ENCODE peak calls at places on chromosomes 11 and 22, in eight cellular contexts. One of them, this sample, is unnamed.

GRCh38 chr11:122140535-122140934 is 24.5 kb upstream of the BLID start:
- DNase-seq in CD4-positive, alpha-beta T cell: no peak
- DNase-seq in psoas muscle: no peak
- DNase-seq in BJ: no peak
- DNase-seq in Peyer's patch: no peak
- DNase-seq in neural crest cell: no peak
- DNase-seq in body of pancreas: no peak
- DNase-seq in mucosa of descending colon: no peak
- DNase-seq in this sample: no peak

GRCh38 chr11:60866911-60867870 is at the start of gene ZP1:
- DNase-seq in CD4-positive, alpha-beta T cell: no peak
- DNase-seq in psoas muscle: no peak
- DNase-seq in BJ: no peak
- DNase-seq in Peyer's patch: peak; percentile 36
- DNase-seq in neural crest cell: no peak
- DNase-seq in body of pancreas: no peak
- DNase-seq in mucosa of descending colon: no peak
- DNase-seq in this sample: no peak

GRCh38 chr11:46180741-46181140 is 59.5 kb upstream of the PHF21A start:
- DNase-seq in CD4-positive, alpha-beta T cell: no peak
- DNase-seq in psoas muscle: no peak
- DNase-seq in BJ: no peak
- DNase-seq in Peyer's patch: no peak
- DNase-seq in neural crest cell: no peak
- DNase-seq in body of pancreas: no peak
- DNase-seq in mucosa of descending colon: no peak
- DNase-seq in this sample: no peak

GRCh38 chr11:75814369-75814685 is 683 bp upstream of the UVRAG start:
- DNase-seq in CD4-positive, alpha-beta T cell: no peak
- DNase-seq in psoas muscle: no peak
- DNase-seq in BJ: no peak
- DNase-seq in Peyer's patch: no peak
- DNase-seq in neural crest cell: no peak
- DNase-seq in body of pancreas: no peak
- DNase-seq in mucosa of descending colon: no peak
- DNase-seq in this sample: no peak

GRCh38 chr22:20062766-20063083 is 17.3 kb upstream of the DGCR8 start:
- DNase-seq in CD4-positive, alpha-beta T cell: no peak
- DNase-seq in psoas muscle: no peak
- DNase-seq in BJ: no peak
- DNase-seq in Peyer's patch: no peak
- DNase-seq in neural crest cell: no peak
- DNase-seq in body of pancreas: no peak
- DNase-seq in mucosa of descending colon: no peak
- DNase-seq in this sample: no peak

GRCh38 chr22:42363851-42364250 is 68.4 kb downstream of the NFAM1 start:
- DNase-seq in CD4-positive, alpha-beta T cell: no peak
- DNase-seq in psoas muscle: no peak
- DNase-seq in BJ: no peak
- DNase-seq in Peyer's patch: no peak
- DNase-seq in neural crest cell: no peak
- DNase-seq in body of pancreas: no peak
- DNase-seq in mucosa of descending colon: no peak
- DNase-seq in this sample: no peak

GRCh38 chr22:24592846-24593809 is at the start of gene LRRC75B:
- DNase-seq in CD4-positive, alpha-beta T cell: no peak
- DNase-seq in psoas muscle: peak; percentile 91
- DNase-seq in BJ: peak; percentile 19
- DNase-seq in Peyer's patch: peak; percentile 93
- DNase-seq in neural crest cell: peak; percentile 80
- DNase-seq in body of pancreas: peak; percentile 84
- DNase-seq in mucosa of descending colon: peak; percentile 90
- DNase-seq in this sample: peak; percentile 43

GRCh38 chr11:63212742-63213141 is 30.7 kb downstream of the SLC22A25 start:
- DNase-seq in CD4-positive, alpha-beta T cell: no peak
- DNase-seq in psoas muscle: no peak
- DNase-seq in BJ: no peak
- DNase-seq in Peyer's patch: no peak
- DNase-seq in neural crest cell: peak; percentile 20
- DNase-seq in body of pancreas: no peak
- DNase-seq in mucosa of descending colon: peak; percentile 12
- DNase-seq in this sample: no peak

GRCh38 chr11:111379500-111380136 is 543 bp upstream of the POU2AF1 start:
- DNase-seq in CD4-positive, alpha-beta T cell: no peak
- DNase-seq in psoas muscle: no peak
- DNase-seq in BJ: no peak
- DNase-seq in Peyer's patch: peak; percentile 82
- DNase-seq in neural crest cell: no peak
- DNase-seq in body of pancreas: no peak
- DNase-seq in mucosa of descending colon: no peak
- DNase-seq in this sample: no peak

GRCh38 chr11:79266391-79266790 is 174.4 kb downstream of the TENM4 start:
- DNase-seq in CD4-positive, alpha-beta T cell: no peak
- DNase-seq in psoas muscle: no peak
- DNase-seq in BJ: no peak
- DNase-seq in Peyer's patch: no peak
- DNase-seq in neural crest cell: no peak
- DNase-seq in body of pancreas: no peak
- DNase-seq in mucosa of descending colon: peak; percentile 11
- DNase-seq in this sample: no peak

GRCh38 chr11:121869478-121869877 is 246.5 kb downstream of the BLID start:
- DNase-seq in CD4-positive, alpha-beta T cell: no peak
- DNase-seq in psoas muscle: no peak
- DNase-seq in BJ: no peak
- DNase-seq in Peyer's patch: no peak
- DNase-seq in neural crest cell: no peak
- DNase-seq in body of pancreas: no peak
- DNase-seq in mucosa of descending colon: no peak
- DNase-seq in this sample: no peak

GRCh38 chr11:12681462-12681861 is 7.2 kb downstream of the TEAD1 start:
- DNase-seq in CD4-positive, alpha-beta T cell: no peak
- DNase-seq in psoas muscle: no peak
- DNase-seq in BJ: no peak
- DNase-seq in Peyer's patch: no peak
- DNase-seq in neural crest cell: no peak
- DNase-seq in body of pancreas: no peak
- DNase-seq in mucosa of descending colon: no peak
- DNase-seq in this sample: no peak

GRCh38 chr11:57515332-57516060 is at the start of gene SLC43A1:
- DNase-seq in CD4-positive, alpha-beta T cell: no peak
- DNase-seq in psoas muscle: peak; percentile 62
- DNase-seq in BJ: no peak
- DNase-seq in Peyer's patch: peak; percentile 67
- DNase-seq in neural crest cell: peak; percentile 33
- DNase-seq in body of pancreas: peak; percentile 80
- DNase-seq in mucosa of descending colon: peak; percentile 63
- DNase-seq in this sample: no peak

GRCh38 chr11:36540998-36541397 is 26.8 kb upstream of the RAG1 start:
- DNase-seq in CD4-positive, alpha-beta T cell: no peak
- DNase-seq in psoas muscle: peak; percentile 14
- DNase-seq in BJ: peak; percentile 9
- DNase-seq in Peyer's patch: peak; percentile 74
- DNase-seq in neural crest cell: no peak
- DNase-seq in body of pancreas: peak; percentile 37
- DNase-seq in mucosa of descending colon: peak; percentile 73
- DNase-seq in this sample: no peak

GRCh38 chr11:2768471-2769408 is 68.9 kb upstream of the KCNQ1OT1 start:
- DNase-seq in CD4-positive, alpha-beta T cell: no peak
- DNase-seq in psoas muscle: no peak
- DNase-seq in BJ: peak; percentile 38
- DNase-seq in Peyer's patch: peak; percentile 40
- DNase-seq in neural crest cell: no peak
- DNase-seq in body of pancreas: no peak
- DNase-seq in mucosa of descending colon: no peak
- DNase-seq in this sample: no peak

GRCh38 chr11:8028766-8029165 is 41.6 kb downstream of the EIF3F start:
- DNase-seq in CD4-positive, alpha-beta T cell: no peak
- DNase-seq in psoas muscle: no peak
- DNase-seq in BJ: no peak
- DNase-seq in Peyer's patch: peak; percentile 9
- DNase-seq in neural crest cell: no peak
- DNase-seq in body of pancreas: no peak
- DNase-seq in mucosa of descending colon: no peak
- DNase-seq in this sample: no peak

GRCh38 chr11:36155301-36155700 is 133.9 kb downstream of the COMMD9 start:
- DNase-seq in CD4-positive, alpha-beta T cell: no peak
- DNase-seq in psoas muscle: no peak
- DNase-seq in BJ: no peak
- DNase-seq in Peyer's patch: no peak
- DNase-seq in neural crest cell: no peak
- DNase-seq in body of pancreas: no peak
- DNase-seq in mucosa of descending colon: no peak
- DNase-seq in this sample: no peak

GRCh38 chr11:70511345-70511744 is 113.0 kb downstream of the CTTN start:
- DNase-seq in CD4-positive, alpha-beta T cell: no peak
- DNase-seq in psoas muscle: no peak
- DNase-seq in BJ: no peak
- DNase-seq in Peyer's patch: no peak
- DNase-seq in neural crest cell: no peak
- DNase-seq in body of pancreas: no peak
- DNase-seq in mucosa of descending colon: no peak
- DNase-seq in this sample: no peak
- TF ChIP-seq CTCF in CD4-positive, alpha-beta T cell: no peak
- TF ChIP-seq CTCF in psoas muscle: no peak
- TF ChIP-seq CTCF in BJ: no peak
- TF ChIP-seq CTCF in Peyer's patch: no peak
- TF ChIP-seq CTCF in neural crest cell: peak; percentile 37
- TF ChIP-seq CTCF in body of pancreas: no peak
- TF ChIP-seq CTCF in mucosa of descending colon: no peak
- TF ChIP-seq CTCF in this sample: no peak

GRCh38 chr11:115525600-115526006 is 21.4 kb upstream of the CADM1 start:
- DNase-seq in CD4-positive, alpha-beta T cell: no peak
- DNase-seq in psoas muscle: no peak
- DNase-seq in BJ: no peak
- DNase-seq in Peyer's patch: no peak
- DNase-seq in neural crest cell: no peak
- DNase-seq in body of pancreas: no peak
- DNase-seq in mucosa of descending colon: no peak
- DNase-seq in this sample: no peak
- TF ChIP-seq CTCF in CD4-positive, alpha-beta T cell: no peak
- TF ChIP-seq CTCF in psoas muscle: no peak
- TF ChIP-seq CTCF in BJ: no peak
- TF ChIP-seq CTCF in Peyer's patch: no peak
- TF ChIP-seq CTCF in neural crest cell: no peak
- TF ChIP-seq CTCF in body of pancreas: no peak
- TF ChIP-seq CTCF in mucosa of descending colon: no peak
- TF ChIP-seq CTCF in this sample: no peak

GRCh38 chr22:37549704-37550059 is 10.6 kb upstream of the CDC42EP1 start:
- DNase-seq in CD4-positive, alpha-beta T cell: no peak
- DNase-seq in psoas muscle: peak; percentile 50
- DNase-seq in BJ: no peak
- DNase-seq in Peyer's patch: no peak
- DNase-seq in neural crest cell: no peak
- DNase-seq in body of pancreas: peak; percentile 86
- DNase-seq in mucosa of descending colon: no peak
- DNase-seq in this sample: no peak
- TF ChIP-seq CTCF in CD4-positive, alpha-beta T cell: no peak
- TF ChIP-seq CTCF in psoas muscle: no peak
- TF ChIP-seq CTCF in BJ: peak; percentile 56
- TF ChIP-seq CTCF in Peyer's patch: no peak
- TF ChIP-seq CTCF in neural crest cell: no peak
- TF ChIP-seq CTCF in body of pancreas: peak; percentile 84
- TF ChIP-seq CTCF in mucosa of descending colon: no peak
- TF ChIP-seq CTCF in this sample: no peak

GRCh38 chr11:133536198-133536597 is 3.9 kb upstream of the OPCML start:
- DNase-seq in CD4-positive, alpha-beta T cell: no peak
- DNase-seq in psoas muscle: no peak
- DNase-seq in BJ: no peak
- DNase-seq in Peyer's patch: no peak
- DNase-seq in neural crest cell: no peak
- DNase-seq in body of pancreas: no peak
- DNase-seq in mucosa of descending colon: no peak
- DNase-seq in this sample: no peak

GRCh38 chr11:133545199-133545709 is 13.0 kb upstream of the OPCML start:
- DNase-seq in CD4-positive, alpha-beta T cell: no peak
- DNase-seq in psoas muscle: no peak
- DNase-seq in BJ: no peak
- DNase-seq in Peyer's patch: no peak
- DNase-seq in neural crest cell: no peak
- DNase-seq in body of pancreas: no peak
- DNase-seq in mucosa of descending colon: no peak
- DNase-seq in this sample: no peak

DNA sequence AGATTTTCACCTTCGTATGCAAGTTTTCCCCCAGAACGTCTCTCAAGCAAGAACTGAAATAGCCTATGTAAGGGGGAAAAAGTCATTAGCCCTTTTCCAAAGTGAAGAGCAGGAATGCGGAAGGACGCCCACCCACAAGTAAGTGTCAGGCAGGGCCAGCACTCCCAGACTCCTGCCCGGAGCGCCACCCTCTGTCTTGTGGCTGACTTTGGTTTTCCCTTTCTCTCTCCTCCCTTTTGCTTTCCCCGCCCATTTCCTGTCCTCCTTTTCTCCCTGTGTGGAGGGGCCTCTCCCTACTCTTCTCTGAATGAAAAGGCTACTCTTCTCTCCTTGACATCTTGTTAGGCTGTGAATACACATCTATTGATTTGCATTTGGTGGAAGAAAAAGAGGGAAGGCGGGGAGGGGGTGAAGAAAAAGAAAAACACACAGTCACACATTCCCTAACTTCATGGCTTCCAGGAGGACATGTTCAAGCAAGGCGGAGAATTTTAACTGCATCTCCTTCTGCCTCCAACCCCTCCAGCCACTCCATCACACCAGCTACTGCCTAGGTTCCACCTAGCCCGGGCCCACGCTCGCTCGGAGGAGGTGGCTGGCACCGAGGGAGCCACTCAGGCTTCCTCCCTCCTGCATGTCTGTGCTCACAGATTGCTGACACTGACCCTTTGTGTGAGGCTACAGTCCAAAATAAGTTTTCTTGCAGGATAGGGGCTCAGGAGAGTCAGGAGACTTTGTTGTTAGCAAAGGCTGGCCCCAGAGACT is 9.2 kb upstream of the OPCML start:
- DNase-seq in CD4-positive, alpha-beta T cell: no peak
- DNase-seq in psoas muscle: no peak
- DNase-seq in BJ: no peak
- DNase-seq in Peyer's patch: no peak
- DNase-seq in neural crest cell: peak; percentile 66
- DNase-seq in body of pancreas: no peak
- DNase-seq in mucosa of descending colon: no peak
- DNase-seq in this sample: no peak
- TF ChIP-seq CTCF in CD4-positive, alpha-beta T cell: no peak
- TF ChIP-seq CTCF in psoas muscle: no peak
- TF ChIP-seq CTCF in BJ: no peak
- TF ChIP-seq CTCF in Peyer's patch: no peak
- TF ChIP-seq CTCF in neural crest cell: no peak
- TF ChIP-seq CTCF in body of pancreas: no peak
- TF ChIP-seq CTCF in mucosa of descending colon: no peak
- TF ChIP-seq CTCF in this sample: no peak

This sample was measured in omental fat pad.